ENCODE peak calls at places on chromosomes 1 and 21, in ten cellular contexts. N is amygdala; F is NCI-H1092 treated with DMSO at 0.1 percent for 48 hours; Y is astrocyte of the spinal cord; H is stimulated activated CD4-positive, alpha-beta T cell treated with anti-CD3 and anti-CD28 coated beads, TNF-alpha, amount 100 ng/mL, for 48 hours; W is effector CD4-positive, alpha-beta T cell; L is T47D; J is pulmonary artery endothelial cell; X is GM04503; K is lower lobe of right lung. T is an unnamed sample.

GRCh38 chr1:205547932-205548827 is 43.7 kb downstream of the CDK18 start:
- DNase-seq in N (no peak), F (no peak), Y (no peak), H (no peak), W (no peak), L (no peak), J (no peak), X (no peak), K (no peak), T (no peak)

GRCh38 chr1:221740941-221741363 is 937 bp downstream of the DUSP10 start:
- DNase-seq in N (no peak), F (peak; percentile 51), Y (peak; percentile 39), H (no peak), W (peak; percentile 14), L (peak; percentile 32), J (no peak), X (no peak), K (no peak), T (peak; percentile 26)

GRCh38 chr1:205258313-205259176 is 30.8 kb downstream of the TMCC2 start:
- DNase-seq in N (peak; percentile 82), F (no peak), Y (peak; percentile 52), H (no peak), W (no peak), L (no peak), J (no peak), X (no peak), K (no peak), T (no peak)

GRCh38 chr1:151013518-151013917 is 5.3 kb downstream of the PRUNE1 start:
- DNase-seq in N (no peak), F (peak; percentile 16), Y (peak; percentile 34), H (no peak), W (no peak), L (no peak), J (no peak), X (no peak), K (no peak), T (no peak)

GRCh38 chr1:167416506-167416905 is 101.8 kb downstream of the CD247 start:
- DNase-seq in N (no peak), F (no peak), Y (no peak), H (no peak), W (no peak), L (no peak), J (no peak), X (no peak), K (peak; percentile 74), T (no peak)

GRCh38 chr21:35996217-35996616 is 64.1 kb downstream of the SETD4 start:
- DNase-seq in N (no peak), F (peak; percentile 50), Y (no peak), H (no peak), W (no peak), L (no peak), J (no peak), X (no peak), K (no peak), T (no peak)

GRCh38 chr1:163410073-163410522 is 88.3 kb downstream of the NUF2 start:
- DNase-seq in N (peak; percentile 9), F (peak; percentile 89), Y (peak; percentile 70), H (no peak), W (no peak), L (peak; percentile 77), J (peak; percentile 7), X (no peak), K (no peak), T (no peak)

GRCh38 chr1:173705117-173705516 is 9.7 kb upstream of the KLHL20 start:
- DNase-seq in N (no peak), F (no peak), Y (no peak), H (no peak), W (no peak), L (no peak), J (no peak), X (no peak), K (no peak), T (no peak)

GRCh38 chr1:67717876-67718275 is 32.9 kb downstream of the GADD45A start:
- DNase-seq in N (no peak), F (no peak), Y (no peak), H (no peak), W (no peak), L (no peak), J (no peak), X (no peak), K (no peak), T (no peak)

GRCh38 chr1:178962853-178963810 is 62.6 kb upstream of the FAM20B start:
- DNase-seq in N (no peak), F (no peak), Y (no peak), H (no peak), W (no peak), L (peak; percentile 64), J (no peak), X (no peak), K (no peak), T (no peak)

GRCh38 chr1:19311503-19311930 is 427 bp downstream of the AKR7A2 start:
- DNase-seq in N (peak; percentile 68), F (peak; percentile 60), Y (no peak), H (no peak), W (no peak), L (no peak), J (no peak), X (no peak), K (no peak), T (no peak)

GRCh38 chr1:94578856-94579255 is 37.3 kb upstream of the F3 start:
- DNase-seq in N (no peak), F (no peak), Y (peak; percentile 48), H (no peak), W (no peak), L (no peak), J (no peak), X (no peak), K (no peak), T (no peak)

GRCh38 chr1:184504012-184504694 is 117.3 kb downstream of the C1orf21 start:
- DNase-seq in N (no peak), F (peak; percentile 70), Y (no peak), H (no peak), W (no peak), L (peak; percentile 20), J (no peak), X (no peak), K (no peak), T (no peak)

GRCh38 chr21:41466024-41466820 is 40.2 kb downstream of the MX1 start:
- DNase-seq in N (no peak), F (no peak), Y (no peak), H (no peak), W (no peak), L (no peak), J (no peak), X (no peak), K (no peak), T (no peak)

GRCh38 chr1:23018661-23019093 is 591 bp upstream of the KDM1A start:
- DNase-seq in N (no peak), F (no peak), Y (no peak), H (no peak), W (no peak), L (no peak), J (no peak), X (no peak), K (no peak), T (no peak)

GRCh38 chr1:87334351-87335174 is 5.9 kb downstream of the LMO4 start:
- DNase-seq in N (no peak), F (peak; percentile 21), Y (peak; percentile 26), H (no peak), W (no peak), L (peak; percentile 38), J (no peak), X (no peak), K (no peak), T (peak; percentile 51)

GRCh38 chr1:109776911-109777310 is 13.2 kb upstream of the EPS8L3 start:
- DNase-seq in N (peak; percentile 80), F (peak; percentile 74), Y (peak; percentile 81), H (peak; percentile 66), W (peak; percentile 65), L (peak; percentile 82), J (peak; percentile 29), X (no peak), K (peak; percentile 83), T (peak; percentile 67)

GRCh38 chr1:44621841-44622286 is 52.4 kb downstream of the TMEM53 start:
- DNase-seq in N (no peak), F (no peak), Y (peak; percentile 13), H (no peak), W (no peak), L (no peak), J (no peak), X (no peak), K (no peak), T (no peak)